ENCODE peak calls at places on chromosomes 3 and 15, in eight cellular contexts. D is A549, V is transverse colon, W is adrenal gland, Z is esophagus squamous epithelium, M is Peyer's patch, C is stomach, O is tibial nerve. U is an unnamed sample.

GRCh38 chr15:44719293-44719999 is 8.1 kb downstream of the B2M start:
- DNase-seq in V (no peak), Z (no peak), O (no peak), M (no peak), D (no peak), C (no peak), W (no peak), U (no peak)

GRCh38 chr3:188914556-188914955 is 257.2 kb upstream of the TPRG1 start:
- DNase-seq in V (no peak), Z (no peak), W (no peak), O (no peak), D (no peak), M (no peak), C (no peak), U (no peak)

GRCh38 chr3:177427096-177427495 is 229.8 kb upstream of the TBL1XR1 start:
- DNase-seq in D (no peak), M (no peak), V (no peak), W (peak; percentile 19), O (no peak), Z (no peak), C (no peak), U (no peak)

GRCh38 chr3:42493798-42494151 is 8.7 kb upstream of the VIPR1 start:
- DNase-seq in O (no peak), Z (no peak), M (no peak), C (peak; percentile 23), W (no peak), V (no peak), D (no peak), U (no peak)

GRCh38 chr3:184335661-184336483 is 1.5 kb upstream of the FAM131A start:
- DNase-seq in W (peak; percentile 90), V (peak; percentile 92), M (peak; percentile 95), C (peak; percentile 90), O (peak; percentile 90), D (peak; percentile 50), Z (peak; percentile 36), U (peak; percentile 79)

GRCh38 chr3:108088697-108089096 is 2.1 kb downstream of the CD47 start:
- DNase-seq in Z (no peak), D (no peak), C (no peak), W (no peak), M (no peak), V (no peak), O (no peak), U (no peak)

GRCh38 chr3:141686477-141687280 is 51.4 kb upstream of the RNF7 start:
- DNase-seq in C (peak; percentile 27), O (peak; percentile 45), V (peak; percentile 50), W (peak; percentile 86), M (peak; percentile 68), Z (no peak), D (no peak), U (peak; percentile 12)

GRCh38 chr3:64254443-64254842 is 29.2 kb upstream of the PRICKLE2 start:
- DNase-seq in O (no peak), Z (no peak), D (no peak), C (no peak), M (no peak), W (no peak), V (no peak), U (no peak)

GRCh38 chr3:40336101-40336500 is 26.6 kb downstream of the EIF1B start:
- DNase-seq in D (no peak), V (no peak), O (no peak), W (no peak), Z (no peak), M (no peak), C (no peak), U (no peak)

GRCh38 chr3:56801151-56801596 is 575 bp downstream of the ARHGEF3 start:
- DNase-seq in O (no peak), M (peak; percentile 51), Z (no peak), D (no peak), C (no peak), W (no peak), V (no peak), U (peak; percentile 46)

GRCh38 chr3:77506384-77506783 is 466.5 kb downstream of the ROBO2 start:
- DNase-seq in M (no peak), C (no peak), V (no peak), O (no peak), D (no peak), W (no peak), Z (no peak), U (no peak)

GRCh38 chr3:189652042-189652441 is 20.9 kb downstream of the TP63 start:
- DNase-seq in W (peak; percentile 2), M (no peak), O (no peak), Z (no peak), V (no peak), D (no peak), C (no peak), U (no peak)

GRCh38 chr15:58221591-58222241 is 83.5 kb downstream of the AQP9 start:
- DNase-seq in C (peak; percentile 28), V (peak; percentile 18), D (peak; percentile 72), M (no peak), O (no peak), Z (no peak), W (peak; percentile 65), U (no peak)

GRCh38 chr3:10555263-10555662 is 49.9 kb upstream of the ATP2B2 start:
- DNase-seq in M (no peak), C (no peak), D (no peak), V (no peak), W (no peak), O (no peak), Z (no peak), U (no peak)

GRCh38 chr3:141485578-141486415 is 1.0 kb upstream of the RASA2 start:
- DNase-seq in V (no peak), D (peak; percentile 31), Z (no peak), W (no peak), C (no peak), O (no peak), M (peak; percentile 57), U (no peak)

GRCh38 chr3:11603628-11604027 is 40.1 kb downstream of the VGLL4 start:
- DNase-seq in M (no peak), D (no peak), C (no peak), V (no peak), Z (no peak), O (peak; percentile 73), W (no peak), U (peak; percentile 58)

GRCh38 chr15:82647835-82648256 is 683 bp upstream of the CPEB1 start:
- DNase-seq in V (peak; percentile 15), W (no peak), M (no peak), O (no peak), C (no peak), D (no peak), Z (no peak), U (no peak)

GRCh38 chr15:68602484-68603240 is 23.9 kb downstream of the CORO2B start:
- DNase-seq in O (no peak), Z (no peak), V (no peak), M (peak; percentile 12), D (no peak), W (no peak), C (no peak), U (no peak)

GRCh38 chr15:68228143-68228970 is 1.2 kb downstream of the CLN6 start:
- DNase-seq in O (no peak), V (no peak), D (no peak), M (no peak), C (peak; percentile 19), Z (no peak), W (no peak), U (no peak)

GRCh38 chr3:119331661-119332060 is 37.5 kb downstream of the ARHGAP31 start:
- DNase-seq in W (no peak), Z (no peak), D (no peak), V (no peak), O (no peak), C (no peak), M (no peak), U (no peak)

GRCh38 chr15:77584201-77584600 is 48.5 kb downstream of the LINGO1 start:
- DNase-seq in W (no peak), D (no peak), O (no peak), Z (no peak), M (no peak), V (no peak), C (no peak), U (no peak)

GRCh38 chr3:123464211-123464610 is 15.3 kb upstream of the ADCY5 start:
- DNase-seq in V (no peak), Z (no peak), O (no peak), W (no peak), D (no peak), M (no peak), C (no peak), U (no peak)
- TF ChIP-seq POLR2A in V (no peak), Z (no peak), O (no peak), W (no peak), D (no peak), M (no peak), C (no peak), U (no peak)

GRCh38 chr3:51975857-51976549 is 1.1 kb downstream of the ABHD14A start:
- DNase-seq in O (peak; percentile 66), W (peak; percentile 87), Z (no peak), M (no peak), C (peak; percentile 62), D (no peak), V (peak; percentile 75), U (peak; percentile 61)
- H3K27ac ChIP-seq in O (peak overlapping the region; percentile 89), W (no peak overlapping the region), Z (peak overlapping the region; percentile 33), M (no peak overlapping the region), C (peak overlapping the region; percentile 88), D (peak overlapping the region; percentile 99), V (peak overlapping the region; percentile 95), U (peak overlapping the region; percentile 96)

DNA sequence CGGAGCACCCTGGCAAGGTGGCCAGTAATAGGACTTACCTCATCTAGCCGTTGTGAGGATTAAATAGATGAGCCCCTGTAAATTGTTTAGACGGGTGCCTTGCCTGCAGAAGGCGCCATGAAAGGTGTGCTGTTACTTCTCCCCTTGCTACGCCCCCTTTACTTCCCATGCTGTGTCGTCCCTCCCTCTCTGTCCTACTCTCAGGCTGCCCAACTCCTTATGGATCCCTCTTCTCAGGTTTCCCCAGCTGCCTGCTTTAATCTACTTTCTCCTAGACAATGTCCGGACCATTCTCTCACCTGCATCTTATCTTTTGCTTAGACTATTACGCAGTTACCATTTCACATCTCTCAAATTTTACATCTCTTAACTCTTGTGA is 1.7 kb upstream of the FBXW12 start:
- DNase-seq in Z (no peak), V (no peak), M (no peak), D (no peak), O (no peak), C (no peak), W (no peak), U (no peak)
- H3K4me3 ChIP-seq in Z (no peak overlapping the region), V (no peak overlapping the region), M (no peak overlapping the region), D (no peak overlapping the region), O (no peak overlapping the region), C (no peak overlapping the region), W (no peak overlapping the region), U (no peak overlapping the region)

DNA sequence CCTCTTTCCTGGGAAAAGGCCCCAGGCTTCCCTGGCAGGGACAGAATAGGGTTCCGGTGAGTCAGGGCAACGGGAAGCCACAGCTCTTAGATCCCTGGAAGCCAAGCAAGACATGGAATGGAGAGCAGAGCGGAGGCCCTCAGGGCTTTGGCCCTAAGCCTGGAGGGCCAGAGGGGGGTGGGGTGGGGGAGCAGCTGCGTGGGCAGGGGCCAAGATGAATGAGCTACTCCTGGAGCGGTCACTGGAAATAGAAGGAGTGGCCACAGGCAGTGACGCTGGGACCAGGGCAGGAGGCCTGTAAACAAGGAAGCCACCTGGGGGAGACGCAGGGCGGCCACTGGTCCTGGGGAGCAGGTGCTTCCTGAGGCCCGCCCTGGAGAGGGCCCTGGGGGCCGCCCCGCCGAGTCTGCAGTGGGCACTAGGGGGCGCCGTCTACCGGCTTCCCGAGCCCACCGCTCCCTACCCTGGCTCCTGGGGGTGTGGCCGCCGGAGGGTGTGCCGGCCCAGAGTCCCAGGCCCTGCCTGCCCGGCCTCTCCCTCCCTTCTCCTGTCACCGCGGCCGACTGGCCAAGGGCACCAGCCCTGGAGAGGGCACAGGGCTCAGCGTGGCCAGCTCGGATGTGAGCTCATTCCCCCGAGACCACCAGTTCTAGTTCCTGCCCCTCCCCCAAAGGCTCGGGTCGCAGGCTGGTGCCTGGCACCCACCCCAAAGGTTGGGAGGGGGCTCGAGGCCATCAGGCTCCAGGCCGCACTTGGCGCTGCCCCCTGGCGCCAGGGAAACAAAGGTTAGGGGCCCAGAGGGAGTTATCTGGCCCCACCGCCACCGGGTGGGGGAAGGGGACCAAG is 12.1 kb downstream of the VPS18 start:
- DNase-seq in Z (no peak), C (peak; percentile 96), D (no peak), V (peak; percentile 96), O (peak; percentile 56), W (peak; percentile 95), M (peak; percentile 97), U (peak; percentile 88)
- TF ChIP-seq POLR2A in Z (no peak), C (no peak), D (no peak), V (peak; percentile 83), O (no peak), W (peak; percentile 72), M (peak; percentile 82), U (peak; percentile 54)